ENCODE peak calls at places on chromosome 20, in eight cellular contexts. F is neural progenitor cell, L is GM23248, M is OCI-LY7, B is hepatocyte, I is PC-3, G is MM.1S, D is HCT116. C is an unnamed sample.

GRCh38 chr20:13464702-13465101 is 174.0 kb downstream of the TASP1 start:
- DNase-seq in F (no peak), L (peak), M (no peak), B (no peak), I (no peak), G (no peak), D (no peak), C (no peak)

GRCh38 chr20:7085448-7085847 is 318.0 kb downstream of the BMP2 start:
- DNase-seq in F (no peak), L (no peak), M (no peak), B (peak), I (no peak), G (no peak), D (no peak), C (no peak)

GRCh38 chr20:50130346-50130703 is 17.4 kb upstream of the UBE2V1 start:
- DNase-seq in F (no peak), L (peak), M (no peak), B (no peak), I (no peak), G (no peak), D (no peak), C (no peak)

GRCh38 chr20:38534756-38535155 is 46.2 kb upstream of the ADIG start:
- DNase-seq in F (no peak), L (no peak), M (no peak), B (no peak), I (no peak), G (no peak), D (no peak), C (no peak)

GRCh38 chr20:57586370-57586793 is 25.5 kb downstream of the PCK1 start:
- DNase-seq in F (peak), L (no peak), M (no peak), B (peak), I (no peak), G (no peak), D (no peak), C (no peak)

GRCh38 chr20:13753436-13754036 is 31.2 kb downstream of the ESF1 start:
- DNase-seq in F (no peak), L (no peak), M (no peak), B (no peak), I (no peak), G (no peak), D (no peak), C (no peak)

GRCh38 chr20:46666306-46666705 is 15.0 kb upstream of the SLC13A3 start:
- DNase-seq in F (no peak), L (no peak), M (no peak), B (no peak), I (no peak), G (no peak), D (no peak), C (no peak)

GRCh38 chr20:29427201-29428060 is 1830.0 kb upstream of the DEFB115 start:
- DNase-seq in F (no peak), L (no peak), M (no peak), B (no peak), I (no peak), G (no peak), D (no peak), C (no peak)

GRCh38 chr20:56925696-56926101 is 296.6 kb downstream of the TFAP2C start:
- DNase-seq in F (peak), L (peak), M (no peak), B (no peak), I (peak), G (no peak), D (no peak), C (no peak)

GRCh38 chr20:21500599-21500998 is 13.3 kb downstream of the NKX2-2 start:
- DNase-seq in F (no peak), L (no peak), M (no peak), B (no peak), I (no peak), G (no peak), D (no peak), C (no peak)

GRCh38 chr20:12371955-12372354 is 454.3 kb downstream of the BTBD3 start:
- DNase-seq in F (no peak), L (no peak), M (no peak), B (no peak), I (no peak), G (no peak), D (no peak), C (no peak)

GRCh38 chr20:5895626-5896025 is 54.7 kb downstream of the TRMT6 start:
- DNase-seq in F (no peak), L (no peak), M (no peak), B (no peak), I (no peak), G (no peak), D (no peak), C (no peak)

GRCh38 chr20:32999603-33000250 is 4.5 kb downstream of the SUN5 start:
- DNase-seq in F (no peak), L (peak), M (no peak), B (no peak), I (no peak), G (no peak), D (no peak), C (no peak)

GRCh38 chr20:17536944-17537444 is 5.8 kb upstream of the BFSP1 start:
- DNase-seq in F (peak), L (peak), M (peak), B (peak), I (peak), G (peak), D (peak), C (peak)

GRCh38 chr20:1374246-1374645 is 18.6 kb downstream of the FKBP1A start:
- DNase-seq in F (no peak), L (no peak), M (no peak), B (no peak), I (no peak), G (no peak), D (no peak), C (no peak)

GRCh38 chr20:1375515-1375914 is 17.3 kb downstream of the FKBP1A start:
- DNase-seq in F (no peak), L (peak), M (no peak), B (no peak), I (peak), G (no peak), D (no peak), C (no peak)

GRCh38 chr20:1371830-1372539 is 20.9 kb downstream of the FKBP1A start:
- DNase-seq in F (no peak), L (no peak), M (no peak), B (no peak), I (peak), G (no peak), D (no peak), C (no peak)

GRCh38 chr20:1373036-1373435 is 19.8 kb downstream of the FKBP1A start:
- DNase-seq in F (no peak), L (no peak), M (no peak), B (no peak), I (no peak), G (no peak), D (no peak), C (no peak)

DNA sequence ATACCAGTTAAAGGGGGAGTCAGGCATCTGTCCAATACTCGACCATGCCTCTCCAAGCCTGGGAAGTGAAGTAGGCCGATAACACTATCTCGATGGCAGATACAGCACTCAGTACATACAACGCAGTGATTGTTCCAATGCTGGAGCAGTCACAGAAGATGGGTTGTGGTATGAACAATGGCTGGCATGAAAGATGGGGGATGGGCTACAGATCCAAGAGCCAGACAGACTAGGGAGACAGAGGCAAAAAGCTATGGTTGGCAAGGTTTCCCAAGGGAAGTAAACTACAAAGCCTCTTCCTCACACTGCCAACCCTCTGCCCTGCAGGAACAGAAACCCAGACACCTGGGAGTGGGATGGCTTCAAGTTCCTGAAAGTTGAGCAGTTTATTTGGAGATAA is 19.2 kb downstream of the FKBP1A start:
- DNase-seq in F (no peak), L (no peak), M (no peak), B (no peak), I (no peak), G (no peak), D (no peak), C (no peak)
- H3K27ac ChIP-seq in F (no peak), L (no peak), M (no peak), B (no peak), I (no peak), G (no peak), D (no peak), C (no peak)

GRCh38 chr20:54397292-54398155 is 77.9 kb upstream of the DOK5 start:
- DNase-seq in F (peak), L (peak), M (no peak), B (no peak), I (no peak), G (peak), D (no peak), C (no peak)

GRCh38 chr20:54398814-54399213 is 76.6 kb upstream of the DOK5 start:
- DNase-seq in F (no peak), L (no peak), M (no peak), B (no peak), I (no peak), G (no peak), D (no peak), C (no peak)
- TF ChIP-seq EZH2phosphoT487 in F (no peak), L (no peak), M (no peak), B (no peak), I (no peak), G (no peak), D (no peak), C (no peak)

GRCh38 chr20:51800132-51800721 is 2.1 kb downstream of the SALL4 start:
- DNase-seq in F (peak), L (peak), M (peak), B (peak), I (peak), G (peak), D (peak), C (peak)
- H3K27ac ChIP-seq in F (peak), L (no peak), M (no peak), B (peak), I (no peak), G (no peak), D (no peak), C (peak)

GRCh38 chr20:19121463-19121862 is 91.0 kb upstream of the SLC24A3 start:
- DNase-seq in F (no peak), L (no peak), M (no peak), B (no peak), I (no peak), G (no peak), D (no peak), C (no peak)
- TF ChIP-seq EZH2phosphoT487 in F (no peak), L (no peak), M (no peak), B (no peak), I (no peak), G (no peak), D (no peak), C (no peak)

DNA sequence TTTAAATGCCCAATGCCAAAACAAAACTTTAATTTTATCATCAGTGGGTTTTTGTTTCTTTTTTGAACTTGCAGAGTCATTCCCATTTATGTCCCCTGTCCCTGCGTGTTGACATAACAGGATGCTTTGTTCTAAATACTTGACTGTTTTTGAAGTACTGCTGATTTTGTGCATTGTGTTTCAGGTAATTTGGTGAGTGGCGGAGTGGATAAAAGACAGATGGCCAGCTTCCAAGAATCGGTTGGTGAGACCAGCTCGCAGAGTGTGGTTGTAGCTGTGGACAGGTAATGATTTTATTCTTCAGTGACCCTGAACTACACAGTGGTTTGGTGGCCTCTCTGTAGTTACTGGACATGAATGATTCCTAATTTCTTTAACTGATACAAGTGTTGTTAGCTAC is 50.5 kb upstream of the CSE1L start:
- DNase-seq in F (no peak), L (no peak), M (no peak), B (no peak), I (no peak), G (no peak), D (no peak), C (no peak)
- H3K27ac ChIP-seq in F (no peak), L (no peak), M (no peak), B (no peak), I (no peak), G (no peak), D (no peak), C (no peak)

DNA sequence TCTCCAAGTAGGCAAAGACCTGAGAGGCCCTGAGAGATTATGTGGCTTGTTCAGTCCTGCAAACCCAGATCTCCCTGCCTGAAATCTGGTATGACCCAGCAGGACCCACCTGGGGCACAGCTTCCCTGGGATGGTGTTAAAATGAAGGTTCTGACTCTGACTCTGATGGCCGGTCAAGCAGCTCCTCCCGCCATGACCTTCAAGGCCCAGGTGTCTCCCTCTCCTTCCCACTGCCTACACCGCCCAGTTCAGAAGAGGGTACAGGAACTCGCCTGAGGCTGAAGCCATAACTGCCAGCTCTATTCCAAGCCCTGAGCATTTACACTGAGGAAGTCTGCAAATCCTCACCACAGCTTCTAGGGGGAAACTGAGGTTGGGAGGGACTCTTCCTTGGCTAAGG is 5.9 kb upstream of the CST7 start:
- DNase-seq in F (no peak), L (no peak), M (no peak), B (no peak), I (no peak), G (no peak), D (no peak), C (no peak)
- TF ChIP-seq EZH2phosphoT487 in F (no peak), L (no peak), M (no peak), B (no peak), I (no peak), G (no peak), D (no peak), C (no peak)

GRCh38 chr20:383889-384288 is 3.3 kb downstream of the TRIB3 start:
- DNase-seq in F (no peak), L (no peak), M (no peak), B (no peak), I (no peak), G (no peak), D (no peak), C (no peak)
- H3K27ac ChIP-seq in F (no peak), L (no peak), M (no peak), B (no peak), I (no peak), G (no peak), D (no peak), C (no peak)

GRCh38 chr20:44133424-44133823 is 53.6 kb downstream of the JPH2 start:
- DNase-seq in F (no peak), L (no peak), M (no peak), B (no peak), I (no peak), G (no peak), D (no peak), C (no peak)
- TF ChIP-seq EZH2phosphoT487 in F (no peak), L (no peak), M (no peak), B (no peak), I (no peak), G (no peak), D (no peak), C (no peak)

DNA sequence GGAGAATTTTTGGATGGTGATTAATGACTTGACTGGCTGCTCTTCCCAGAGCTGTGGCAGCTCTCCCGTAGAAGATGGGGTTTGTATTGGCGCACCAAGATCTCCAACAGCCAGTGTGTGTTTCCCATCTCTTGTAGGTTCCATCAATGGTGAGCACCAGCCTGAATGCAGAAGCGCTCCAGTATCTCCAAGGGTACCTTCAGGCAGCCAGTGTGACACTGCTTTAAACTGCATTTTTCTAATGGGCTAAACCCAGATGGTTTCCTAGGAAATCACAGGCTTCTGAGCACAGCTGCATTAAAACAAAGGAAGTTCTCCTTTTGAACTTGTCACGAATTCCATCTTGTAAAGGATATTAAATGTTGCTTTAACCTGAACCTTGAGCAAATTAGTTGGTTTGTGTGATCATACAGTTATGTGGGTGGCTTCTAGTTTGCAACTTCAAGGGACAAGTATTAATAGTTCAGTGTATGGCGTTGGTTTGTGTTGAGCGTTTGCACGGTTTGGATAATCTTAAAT is 50.2 kb downstream of the CSE1L start:
- DNase-seq in F (no peak), L (no peak), M (no peak), B (no peak), I (no peak), G (no peak), D (no peak), C (no peak)
- H3K27ac ChIP-seq in F (no peak), L (no peak), M (no peak), B (no peak), I (no peak), G (no peak), D (no peak), C (no peak)

GRCh38 chr20:35618372-35619131 is 2.9 kb downstream of the SPAG4 start:
- DNase-seq in F (peak), L (peak), M (peak), B (no peak), I (peak), G (no peak), D (no peak), C (peak)

GRCh38 chr20:35618032-35618371 is 2.4 kb downstream of the SPAG4 start:
- DNase-seq in F (no peak), L (no peak), M (no peak), B (no peak), I (no peak), G (no peak), D (no peak), C (no peak)

GRCh38 chr20:35620818-35621559 is 5.4 kb downstream of the SPAG4 start:
- DNase-seq in F (no peak), L (no peak), M (no peak), B (no peak), I (no peak), G (no peak), D (no peak), C (no peak)

GRCh38 chr20:35617397-35618031 is 1.9 kb downstream of the SPAG4 start:
- DNase-seq in F (peak), L (peak), M (peak), B (peak), I (peak), G (no peak), D (no peak), C (peak)

GRCh38 chr20:35619196-35620095 is 3.8 kb downstream of the SPAG4 start:
- DNase-seq in F (peak), L (peak), M (peak), B (peak), I (peak), G (peak), D (peak), C (peak)
- TF ChIP-seq EZH2phosphoT487 in F (no peak), L (no peak), M (no peak), B (no peak), I (no peak), G (no peak), D (no peak), C (no peak)

C was measured in GM23338.